ENCODE peak calls at places on chromosomes 5 and 9, in ten cellular contexts. One of them, this sample, is unnamed.

GRCh38 chr5:156942064-156942463 is 21.0 kb downstream of the TIMD4 start:
- DNase-seq in suprapubic skin: no peak
- DNase-seq in NB4: no peak
- DNase-seq in IMR-90: no peak
- DNase-seq in GM12891: peak
- DNase-seq in A549: no peak
- DNase-seq in body of pancreas: no peak
- DNase-seq in transverse colon: peak
- DNase-seq in ovary: no peak
- DNase-seq in H1: no peak
- DNase-seq in this sample: no peak

GRCh38 chr5:56814361-56814962 is 887 bp upstream of the MAP3K1 start:
- DNase-seq in suprapubic skin: peak
- DNase-seq in NB4: peak
- DNase-seq in IMR-90: no peak
- DNase-seq in GM12891: no peak
- DNase-seq in A549: peak
- DNase-seq in body of pancreas: peak
- DNase-seq in transverse colon: peak
- DNase-seq in ovary: peak
- DNase-seq in H1: no peak
- DNase-seq in this sample: no peak

GRCh38 chr9:92100237-92100911 is 14.8 kb downstream of the SPTLC1 start:
- DNase-seq in suprapubic skin: no peak
- DNase-seq in NB4: no peak
- DNase-seq in IMR-90: peak
- DNase-seq in GM12891: no peak
- DNase-seq in A549: peak
- DNase-seq in body of pancreas: no peak
- DNase-seq in transverse colon: no peak
- DNase-seq in ovary: no peak
- DNase-seq in H1: peak
- DNase-seq in this sample: no peak

GRCh38 chr9:133782157-133783130 is 44.3 kb upstream of the SARDH start:
- DNase-seq in suprapubic skin: no peak
- DNase-seq in NB4: peak
- DNase-seq in IMR-90: peak
- DNase-seq in GM12891: peak
- DNase-seq in A549: peak
- DNase-seq in body of pancreas: peak
- DNase-seq in transverse colon: peak
- DNase-seq in ovary: peak
- DNase-seq in H1: no peak
- DNase-seq in this sample: peak

GRCh38 chr5:147382776-147383175 is 127.1 kb downstream of the DPYSL3 start:
- DNase-seq in suprapubic skin: no peak
- DNase-seq in NB4: no peak
- DNase-seq in IMR-90: no peak
- DNase-seq in GM12891: no peak
- DNase-seq in A549: no peak
- DNase-seq in body of pancreas: no peak
- DNase-seq in transverse colon: no peak
- DNase-seq in ovary: peak
- DNase-seq in H1: no peak
- DNase-seq in this sample: no peak

GRCh38 chr9:84748112-84748511 is 78.6 kb downstream of the NTRK2 start:
- DNase-seq in suprapubic skin: no peak
- DNase-seq in NB4: no peak
- DNase-seq in IMR-90: no peak
- DNase-seq in GM12891: peak
- DNase-seq in A549: no peak
- DNase-seq in body of pancreas: no peak
- DNase-seq in transverse colon: no peak
- DNase-seq in ovary: no peak
- DNase-seq in H1: no peak
- DNase-seq in this sample: no peak

GRCh38 chr5:138349842-138350635 is 2.4 kb upstream of the KDM3B start:
- DNase-seq in suprapubic skin: no peak
- DNase-seq in NB4: peak
- DNase-seq in IMR-90: peak
- DNase-seq in GM12891: no peak
- DNase-seq in A549: no peak
- DNase-seq in body of pancreas: no peak
- DNase-seq in transverse colon: no peak
- DNase-seq in ovary: no peak
- DNase-seq in H1: no peak
- DNase-seq in this sample: no peak

GRCh38 chr5:27010646-27011045 is 27.7 kb downstream of the CDH9 start:
- DNase-seq in suprapubic skin: no peak
- DNase-seq in NB4: no peak
- DNase-seq in IMR-90: no peak
- DNase-seq in GM12891: no peak
- DNase-seq in A549: no peak
- DNase-seq in body of pancreas: no peak
- DNase-seq in transverse colon: no peak
- DNase-seq in ovary: no peak
- DNase-seq in H1: no peak
- DNase-seq in this sample: no peak

GRCh38 chr5:136458481-136458880 is 93.1 kb upstream of the TRPC7 start:
- DNase-seq in suprapubic skin: no peak
- DNase-seq in NB4: no peak
- DNase-seq in IMR-90: no peak
- DNase-seq in GM12891: no peak
- DNase-seq in A549: no peak
- DNase-seq in body of pancreas: peak
- DNase-seq in transverse colon: no peak
- DNase-seq in ovary: no peak
- DNase-seq in H1: no peak
- DNase-seq in this sample: no peak
- TF ChIP-seq POLR2A in suprapubic skin: no peak
- TF ChIP-seq POLR2A in NB4: no peak
- TF ChIP-seq POLR2A in IMR-90: no peak
- TF ChIP-seq POLR2A in GM12891: no peak
- TF ChIP-seq POLR2A in A549: no peak
- TF ChIP-seq POLR2A in body of pancreas: no peak
- TF ChIP-seq POLR2A in transverse colon: no peak
- TF ChIP-seq POLR2A in ovary: no peak
- TF ChIP-seq POLR2A in H1: no peak
- TF ChIP-seq POLR2A in this sample: no peak

GRCh38 chr9:121199921-121200320 is 1.7 kb downstream of the RAB14 start:
- DNase-seq in suprapubic skin: no peak
- DNase-seq in NB4: peak
- DNase-seq in IMR-90: peak
- DNase-seq in GM12891: no peak
- DNase-seq in A549: no peak
- DNase-seq in body of pancreas: no peak
- DNase-seq in transverse colon: no peak
- DNase-seq in ovary: no peak
- DNase-seq in H1: no peak
- DNase-seq in this sample: peak

GRCh38 chr9:121200346-121200745 is 1.3 kb downstream of the RAB14 start:
- DNase-seq in suprapubic skin: no peak
- DNase-seq in NB4: no peak
- DNase-seq in IMR-90: no peak
- DNase-seq in GM12891: no peak
- DNase-seq in A549: no peak
- DNase-seq in body of pancreas: no peak
- DNase-seq in transverse colon: peak
- DNase-seq in ovary: no peak
- DNase-seq in H1: no peak
- DNase-seq in this sample: peak

GRCh38 chr9:121204121-121204520 is 2.5 kb upstream of the RAB14 start:
- DNase-seq in suprapubic skin: no peak
- DNase-seq in NB4: no peak
- DNase-seq in IMR-90: no peak
- DNase-seq in GM12891: no peak
- DNase-seq in A549: no peak
- DNase-seq in body of pancreas: no peak
- DNase-seq in transverse colon: no peak
- DNase-seq in ovary: no peak
- DNase-seq in H1: no peak
- DNase-seq in this sample: no peak

GRCh38 chr9:121201045-121201737 is 478 bp downstream of the RAB14 start:
- DNase-seq in suprapubic skin: peak
- DNase-seq in NB4: peak
- DNase-seq in IMR-90: no peak
- DNase-seq in GM12891: peak
- DNase-seq in A549: no peak
- DNase-seq in body of pancreas: peak
- DNase-seq in transverse colon: peak
- DNase-seq in ovary: peak
- DNase-seq in H1: no peak
- DNase-seq in this sample: peak

DNA sequence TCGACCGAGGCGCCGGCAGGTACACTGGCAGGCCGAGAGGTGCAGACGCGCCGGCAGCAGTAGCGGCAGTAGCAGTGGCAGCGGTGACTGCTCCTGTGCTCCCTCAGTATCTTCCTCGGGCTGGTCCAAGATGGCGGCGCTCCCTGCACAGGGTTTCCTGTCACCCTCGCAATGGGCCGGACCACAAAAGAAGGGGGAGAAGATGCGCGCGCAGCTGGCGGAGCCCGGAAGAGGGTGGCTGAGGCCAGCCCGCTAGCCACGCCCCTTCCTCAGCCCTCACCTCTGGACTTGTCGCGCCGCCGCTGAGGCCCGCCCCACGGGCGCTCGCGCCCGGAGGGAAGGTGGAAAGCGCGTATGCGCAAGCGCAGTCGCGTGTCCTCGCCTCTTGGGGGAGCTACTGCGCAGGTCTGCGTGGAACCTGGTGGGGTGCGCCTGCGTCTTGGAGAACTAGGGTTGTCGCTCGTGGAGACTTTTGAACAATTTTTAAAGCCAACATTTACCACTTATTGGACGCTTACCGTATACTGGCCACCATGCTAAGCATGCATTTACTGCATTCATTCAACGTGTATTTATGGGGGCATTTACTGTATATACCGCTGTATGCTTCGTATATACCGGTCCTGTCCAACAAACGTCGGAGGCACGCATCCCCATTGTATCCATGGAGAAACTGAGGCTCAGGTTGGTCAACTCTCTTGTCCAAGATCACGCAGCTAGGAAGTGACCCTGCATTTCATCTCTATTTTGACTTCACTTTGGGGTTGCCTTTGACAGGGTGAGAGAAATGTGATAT is at the start of gene RAB14:
- DNase-seq in suprapubic skin: peak
- DNase-seq in NB4: peak
- DNase-seq in IMR-90: peak
- DNase-seq in GM12891: peak
- DNase-seq in A549: peak
- DNase-seq in body of pancreas: peak
- DNase-seq in transverse colon: peak
- DNase-seq in ovary: peak
- DNase-seq in H1: peak
- DNase-seq in this sample: peak
- TF ChIP-seq POLR2A in suprapubic skin: no peak
- TF ChIP-seq POLR2A in NB4: peak
- TF ChIP-seq POLR2A in IMR-90: peak
- TF ChIP-seq POLR2A in GM12891: peak
- TF ChIP-seq POLR2A in A549: peak
- TF ChIP-seq POLR2A in body of pancreas: peak
- TF ChIP-seq POLR2A in transverse colon: peak
- TF ChIP-seq POLR2A in ovary: peak
- TF ChIP-seq POLR2A in H1: peak
- TF ChIP-seq POLR2A in this sample: peak

DNA sequence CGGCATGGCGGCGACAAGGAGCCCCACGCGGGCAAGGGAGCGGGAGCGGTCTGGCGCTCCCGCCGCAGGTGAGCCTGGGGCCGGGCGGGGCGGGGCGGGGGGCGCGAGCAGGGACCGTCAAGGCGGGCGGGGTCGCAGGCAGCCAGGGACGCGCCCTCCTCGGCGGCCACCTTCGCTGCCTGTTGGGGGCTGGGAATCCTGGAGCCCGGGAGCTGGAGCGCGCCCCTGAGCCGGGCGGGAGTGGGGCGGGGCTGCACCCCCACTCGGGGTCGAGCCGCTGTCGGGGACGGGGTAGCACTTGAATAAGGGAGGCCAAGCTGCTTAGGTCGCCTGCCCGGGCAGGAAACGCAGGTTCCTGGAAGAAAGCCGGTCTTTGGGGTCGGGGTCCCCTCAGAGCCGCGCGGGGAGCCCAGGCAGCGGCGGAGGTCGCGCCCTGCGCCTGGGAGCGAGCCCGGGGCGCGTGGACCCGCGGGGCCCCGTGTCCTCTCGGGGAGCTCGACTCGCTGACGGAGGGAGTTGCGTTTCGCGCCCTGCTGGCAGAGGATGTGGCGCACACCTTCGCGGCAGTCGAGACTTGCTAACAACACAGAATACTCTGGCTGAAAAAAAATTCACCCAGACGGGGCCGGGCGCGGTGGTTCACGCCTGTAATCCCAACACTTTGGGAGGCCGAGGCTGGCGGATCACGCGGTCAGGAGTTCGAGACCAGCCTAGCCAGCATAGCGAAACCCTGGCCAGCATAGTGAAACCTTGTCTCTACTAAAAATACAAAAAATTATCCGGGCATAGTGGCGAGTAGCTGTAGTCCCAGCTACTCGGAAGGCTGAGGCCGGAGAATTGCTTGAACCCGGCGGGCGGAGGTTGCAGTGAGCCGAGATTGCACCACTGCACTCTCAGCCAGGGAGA is 552 bp downstream of the OTULINL start:
- DNase-seq in suprapubic skin: peak
- DNase-seq in NB4: peak
- DNase-seq in IMR-90: no peak
- DNase-seq in GM12891: peak
- DNase-seq in A549: peak
- DNase-seq in body of pancreas: peak
- DNase-seq in transverse colon: peak
- DNase-seq in ovary: peak
- DNase-seq in H1: no peak
- DNase-seq in this sample: peak
- TF ChIP-seq POLR2A in suprapubic skin: no peak
- TF ChIP-seq POLR2A in NB4: no peak
- TF ChIP-seq POLR2A in IMR-90: no peak
- TF ChIP-seq POLR2A in GM12891: no peak
- TF ChIP-seq POLR2A in A549: no peak
- TF ChIP-seq POLR2A in body of pancreas: peak
- TF ChIP-seq POLR2A in transverse colon: peak
- TF ChIP-seq POLR2A in ovary: no peak
- TF ChIP-seq POLR2A in H1: no peak
- TF ChIP-seq POLR2A in this sample: no peak

DNA sequence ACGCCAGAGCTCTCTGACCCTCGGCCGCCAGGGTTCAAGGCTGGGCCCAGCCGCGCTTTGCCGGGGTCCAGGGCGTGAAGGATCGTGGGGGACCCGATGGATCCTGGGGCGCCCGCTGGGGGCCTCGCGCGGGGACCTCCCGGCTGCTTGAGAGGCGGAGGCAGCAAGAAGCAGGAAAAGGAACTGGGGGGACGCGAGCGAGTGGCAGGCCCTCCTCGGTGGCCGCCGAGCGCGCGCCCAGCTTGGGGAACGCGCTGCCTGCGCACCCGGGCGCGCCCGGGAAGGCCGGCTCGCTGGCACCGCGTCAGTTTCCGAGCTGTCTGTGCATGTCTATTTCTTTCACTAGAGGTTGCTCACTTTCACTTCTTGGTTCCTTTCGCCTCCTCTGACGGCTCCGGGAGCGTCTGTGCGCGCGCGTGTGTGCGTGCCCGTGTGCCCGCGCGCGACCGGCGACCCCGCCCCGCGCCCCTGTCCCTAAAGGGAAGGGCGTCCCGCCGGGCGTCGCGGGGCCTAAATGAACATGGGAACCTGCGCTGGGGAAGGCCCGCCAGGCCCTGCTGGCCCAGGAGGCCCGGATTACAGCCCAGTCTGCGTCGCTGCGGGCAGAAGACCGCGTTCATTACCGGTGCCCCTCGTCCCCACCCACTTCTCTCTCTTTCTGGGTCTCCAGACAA is 205.5 kb upstream of the IER5L start:
- DNase-seq in suprapubic skin: peak
- DNase-seq in NB4: peak
- DNase-seq in IMR-90: peak
- DNase-seq in GM12891: peak
- DNase-seq in A549: no peak
- DNase-seq in body of pancreas: peak
- DNase-seq in transverse colon: peak
- DNase-seq in ovary: peak
- DNase-seq in H1: no peak
- DNase-seq in this sample: peak
- TF ChIP-seq POLR2A in suprapubic skin: no peak
- TF ChIP-seq POLR2A in NB4: no peak
- TF ChIP-seq POLR2A in IMR-90: no peak
- TF ChIP-seq POLR2A in GM12891: peak
- TF ChIP-seq POLR2A in A549: no peak
- TF ChIP-seq POLR2A in body of pancreas: peak
- TF ChIP-seq POLR2A in transverse colon: peak
- TF ChIP-seq POLR2A in ovary: no peak
- TF ChIP-seq POLR2A in H1: no peak
- TF ChIP-seq POLR2A in this sample: no peak

This sample was measured in erythroblast.